ENCODE peak calls at places on chromosomes 6 and 20, in six cellular contexts. S, F, M, K, P and V are unnamed samples.

GRCh38 chr6:14968056-14968643 is 277.7 kb upstream of the JARID2 start:
- DNase-seq in P (no peak), M (no peak), S (no peak), F (no peak), K (no peak), V (no peak)

GRCh38 chr6:156718647-156719394 is 58.4 kb upstream of the ARID1B start:
- DNase-seq in S (peak; percentile 84), K (peak; percentile 70), F (peak; percentile 24), P (peak; percentile 16), M (no peak), V (peak; percentile 27)

GRCh38 chr6:92887871-92888270 is 531.5 kb downstream of the EPHA7 start:
- DNase-seq in F (no peak), S (no peak), K (no peak), P (no peak), M (no peak), V (no peak)

GRCh38 chr20:1888796-1889463 is 6.3 kb upstream of the SIRPA start:
- DNase-seq in F (no peak), S (no peak), M (no peak), P (peak; percentile 43), K (no peak), V (peak; percentile 45)

GRCh38 chr6:145814501-145815350 is at the start of gene FBXO30:
- DNase-seq in K (peak; percentile 92), S (peak; percentile 87), M (peak; percentile 72), P (peak; percentile 94), F (peak; percentile 93), V (peak; percentile 89)

GRCh38 chr6:68638225-68638900 is 3.3 kb downstream of the ADGRB3 start:
- DNase-seq in M (no peak), P (peak; percentile 43), S (peak; percentile 27), F (peak; percentile 26), K (peak; percentile 34), V (peak; percentile 77)

GRCh38 chr20:13121840-13122515 is 99.1 kb upstream of the ISM1 start:
- DNase-seq in P (no peak), K (no peak), M (no peak), S (no peak), F (no peak), V (no peak)

GRCh38 chr6:84768442-84769174 is 4.2 kb upstream of the TBX18 start:
- DNase-seq in M (no peak), K (no peak), F (no peak), S (no peak), P (peak; percentile 80), V (peak; percentile 82)

GRCh38 chr20:4181956-4182945 is 166.9 kb upstream of the RNF24 start:
- DNase-seq in M (no peak), P (no peak), K (no peak), F (no peak), S (no peak), V (no peak)

GRCh38 chr20:22951966-22952365 is 83.1 kb upstream of the SSTR4 start:
- DNase-seq in M (no peak), K (no peak), F (no peak), P (no peak), S (no peak), V (no peak)

GRCh38 chr6:37512400-37512958 is 12.8 kb upstream of the CCDC167 start:
- DNase-seq in M (no peak), P (peak; percentile 34), F (no peak), S (no peak), K (no peak), V (no peak)

GRCh38 chr6:156634048-156634447 is 143.1 kb upstream of the ARID1B start:
- DNase-seq in K (no peak), S (no peak), M (no peak), F (no peak), P (no peak), V (no peak)

GRCh38 chr20:41145821-41146620 is 8.7 kb downstream of the PLCG1 start:
- DNase-seq in F (peak; percentile 61), K (no peak), S (no peak), P (no peak), M (no peak), V (peak; percentile 46)

DNA sequence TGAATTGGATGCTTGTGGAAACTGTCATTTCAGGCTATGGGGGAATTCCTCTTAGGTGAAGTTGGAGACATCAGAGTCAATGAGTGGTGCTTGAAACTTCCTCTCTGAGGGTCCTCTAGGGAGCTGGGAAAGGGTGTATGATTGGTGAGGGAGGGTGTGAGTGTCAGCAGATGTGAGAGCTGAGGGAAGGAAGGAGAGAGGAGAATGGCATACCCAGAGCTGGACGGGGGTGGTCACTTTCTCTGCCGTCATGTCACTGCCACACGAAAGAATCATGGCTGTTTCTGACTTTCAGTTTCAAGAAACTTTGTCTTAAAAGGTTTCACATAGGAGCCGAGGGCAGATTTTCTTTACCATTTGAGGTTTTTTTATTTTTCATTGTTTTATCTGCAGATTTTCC is 50.3 kb downstream of the DEK start:
- DNase-seq in P (no peak), S (no peak), M (no peak), F (no peak), K (no peak), V (no peak)
- H3K4me3 ChIP-seq in P (no peak overlapping the region), S (no peak overlapping the region), M (no peak overlapping the region), F (no peak overlapping the region), K (no peak overlapping the region), V (no peak overlapping the region)

GRCh38 chr6:139395891-139396299 is 21.4 kb upstream of the CITED2 start:
- DNase-seq in M (no peak), F (no peak), S (no peak), K (no peak), P (peak; percentile 22), V (no peak)
- H3K4me3 ChIP-seq in M (no peak overlapping the region), F (no peak overlapping the region), S (no peak overlapping the region), K (no peak overlapping the region), P (no peak overlapping the region), V (no peak overlapping the region)

DNA sequence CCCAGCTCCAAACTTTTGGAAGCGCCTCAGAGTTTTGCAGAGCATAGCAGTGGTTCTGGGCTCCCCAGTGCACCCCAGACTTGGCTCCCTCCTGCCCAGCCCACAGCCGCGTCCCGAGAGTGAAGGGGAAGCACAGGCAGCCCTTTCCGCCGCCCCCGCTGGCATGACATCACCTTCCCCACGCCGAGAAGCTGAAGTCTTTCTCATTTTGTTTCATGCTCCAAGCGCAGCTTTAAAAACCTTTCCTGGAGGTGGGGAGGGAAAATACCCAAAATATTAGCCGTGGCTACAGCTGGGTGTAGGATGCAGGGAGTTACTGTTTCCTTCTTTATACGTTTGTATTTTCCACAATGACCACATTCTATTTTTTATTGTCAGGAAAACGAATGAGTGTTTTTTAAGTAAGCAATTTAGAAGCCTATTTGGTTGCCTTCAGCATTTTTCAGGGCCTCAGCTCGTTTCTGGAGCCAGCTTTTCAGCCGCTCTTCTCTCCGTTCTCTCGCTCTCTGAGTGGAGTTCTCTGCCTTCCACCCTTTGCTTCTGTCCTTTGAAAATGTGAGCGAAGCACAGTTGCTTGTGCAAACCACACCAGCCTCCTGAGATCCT is 72.8 kb downstream of the SNX5 start:
- DNase-seq in F (peak; percentile 72), M (no peak), P (no peak), S (peak; percentile 74), K (peak; percentile 81), V (peak; percentile 61)
- H3K4me3 ChIP-seq in F (peak overlapping the region; percentile 58), M (no peak overlapping the region), P (no peak overlapping the region), S (peak overlapping the region; percentile 23), K (peak overlapping the region; percentile 38), V (peak overlapping the region; percentile 43)

GRCh38 chr6:27829453-27830211 is 82.6 kb downstream of the OR2B2 start:
- DNase-seq in S (no peak), K (no peak), P (no peak), M (no peak), F (no peak), V (no peak)

GRCh38 chr6:27830212-27830664 is 82.0 kb downstream of the OR2B2 start:
- DNase-seq in F (no peak), S (peak; percentile 44), K (no peak), P (peak; percentile 27), M (no peak), V (no peak)

DNA sequence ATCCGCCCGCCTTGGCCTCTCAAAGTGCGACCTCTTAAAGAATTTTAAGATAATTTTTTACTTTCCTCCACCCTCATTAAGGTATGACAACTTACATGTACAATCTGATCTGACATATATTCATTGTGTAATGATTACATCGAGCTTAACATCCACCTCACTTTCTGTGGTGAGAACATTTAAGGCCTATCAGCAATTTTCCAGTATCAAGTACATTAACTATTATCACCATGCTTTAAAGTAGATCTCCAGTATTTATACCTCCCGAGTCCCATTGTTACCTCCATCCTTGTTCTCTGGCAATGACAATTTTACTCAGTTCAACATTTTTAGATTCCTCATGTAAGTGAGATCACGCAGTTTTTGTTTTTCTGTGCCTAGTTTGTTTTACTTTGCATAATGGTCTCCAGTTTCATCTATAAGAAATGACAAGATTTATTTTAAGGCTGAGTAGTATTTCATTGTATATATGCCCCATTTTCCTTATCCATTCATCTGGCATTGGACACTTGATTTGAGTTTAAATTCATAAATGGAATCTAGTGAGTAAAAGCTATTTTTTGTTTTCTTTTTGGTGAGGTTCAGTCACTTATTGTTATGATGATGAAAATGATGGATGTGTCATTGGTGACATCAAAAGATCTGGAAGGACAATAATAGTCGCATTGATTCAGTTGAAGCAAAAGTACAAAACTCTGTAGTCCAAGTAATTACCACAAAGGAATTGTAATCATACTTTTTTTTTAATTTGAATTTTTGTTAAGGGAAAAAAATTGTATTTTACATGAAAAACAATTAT is 87.0 kb downstream of the OR2B2 start:
- DNase-seq in P (no peak), F (no peak), S (no peak), M (no peak), K (no peak), V (no peak)
- H3K4me3 ChIP-seq in P (peak overlapping the region; percentile 94), F (peak overlapping the region; percentile 66), S (peak overlapping the region; percentile 50), M (peak overlapping the region; percentile 58), K (no peak overlapping the region), V (peak overlapping the region; percentile 85)

DNA sequence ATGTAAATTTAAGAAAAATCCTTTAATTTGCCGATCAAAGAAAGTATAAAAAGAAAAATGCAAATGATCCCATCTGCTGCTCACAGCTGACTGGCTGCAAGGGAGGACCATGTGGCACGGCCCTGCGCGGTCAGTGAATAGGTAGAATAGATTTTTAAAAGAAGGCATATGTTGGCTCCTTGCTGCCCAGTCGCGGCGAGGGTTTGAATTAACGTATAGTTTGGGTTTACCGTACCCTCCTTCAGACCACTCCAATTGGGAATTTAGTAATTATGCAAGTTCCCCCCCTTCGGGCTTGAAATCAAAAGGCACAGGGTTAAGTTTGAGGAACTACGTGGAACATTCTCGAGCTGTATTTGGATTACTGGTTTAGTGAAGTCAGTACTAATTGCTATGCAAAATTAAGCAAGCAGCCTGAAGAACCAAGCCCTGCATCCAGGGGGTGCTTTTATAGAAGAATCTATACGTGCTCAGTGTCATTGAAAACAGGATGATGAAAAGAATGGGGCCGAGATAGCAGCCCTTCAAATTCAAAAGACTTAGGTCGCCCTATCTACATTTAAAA is 1.1 kb upstream of the BEND3 start:
- DNase-seq in S (no peak), P (peak; percentile 67), F (no peak), K (no peak), M (no peak), V (no peak)
- H3K4me3 ChIP-seq in S (no peak overlapping the region), P (peak overlapping the region; percentile 87), F (peak overlapping the region; percentile 83), K (peak overlapping the region; percentile 41), M (peak overlapping the region; percentile 63), V (peak overlapping the region; percentile 62)

DNA sequence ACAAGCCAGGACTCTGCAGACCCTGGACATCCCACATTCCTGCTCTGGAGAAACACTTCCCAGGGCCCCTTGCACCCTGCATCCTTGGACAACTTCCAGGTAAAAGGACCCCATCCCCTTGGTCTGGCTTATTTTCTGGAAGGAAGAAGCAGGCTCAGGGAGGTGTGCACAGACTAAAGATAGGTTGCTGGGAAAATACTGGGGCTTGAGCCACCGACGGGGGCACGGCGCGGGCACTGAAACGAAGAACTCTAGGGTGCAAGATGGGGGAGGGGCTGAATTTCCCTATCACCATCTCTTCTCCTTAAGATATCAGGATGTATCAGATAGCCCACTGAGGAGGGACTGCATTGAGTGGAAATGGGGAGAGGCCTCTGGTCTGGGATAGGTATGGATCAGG is 805 bp downstream of the FRS3 start:
- DNase-seq in P (no peak), K (no peak), F (no peak), M (no peak), S (no peak), V (no peak)
- H3K4me3 ChIP-seq in P (peak overlapping the region; percentile 84), K (peak overlapping the region; percentile 61), F (peak overlapping the region; percentile 96), M (peak overlapping the region; percentile 70), S (peak overlapping the region; percentile 71), V (peak overlapping the region; percentile 72)